ENCODE peak calls at places on chromosomes 2 and 18, in six cellular contexts. Q is IMR-90, E is Peyer's patch, X is spleen, Y is upper lobe of left lung, V is tibial nerve. L is an unnamed sample.

GRCh38 chr2:142323206-142323605 is 192.4 kb upstream of the LRP1B start:
- DNase-seq in V (no peak), Q (no peak), Y (no peak), X (no peak), E (no peak), L (no peak)

GRCh38 chr2:209671280-209671679 is 100.4 kb upstream of the UNC80 start:
- DNase-seq in Y (no peak), Q (no peak), X (no peak), V (no peak), E (no peak), L (no peak)

GRCh38 chr2:215189393-215189792 is 51.0 kb upstream of the ABCA12 start:
- DNase-seq in Y (no peak), E (no peak), V (no peak), Q (no peak), X (no peak), L (peak; percentile 36)

GRCh38 chr2:39356922-39357639 is 80.0 kb downstream of the MAP4K3 start:
- DNase-seq in Q (no peak), Y (no peak), V (no peak), E (no peak), X (no peak), L (no peak)

GRCh38 chr2:55985406-55985805 is 61.8 kb upstream of the EFEMP1 start:
- DNase-seq in Q (no peak), Y (no peak), V (no peak), X (no peak), E (no peak), L (no peak)

GRCh38 chr2:56132138-56132537 is 51.7 kb upstream of the CCDC85A start:
- DNase-seq in V (no peak), X (no peak), Y (no peak), Q (peak; percentile 47), E (no peak), L (no peak)

GRCh38 chr2:46058140-46058539 is 239.1 kb upstream of the EPAS1 start:
- DNase-seq in E (no peak), Y (no peak), Q (no peak), X (no peak), V (no peak), L (no peak)

GRCh38 chr2:73291093-73291460 is 2.3 kb downstream of the EGR4 start:
- DNase-seq in E (peak; percentile 57), V (no peak), Q (peak; percentile 46), Y (peak; percentile 90), X (peak; percentile 85), L (no peak)

GRCh38 chr2:122739732-122740593 is 984.5 kb downstream of the TSN start:
- DNase-seq in Y (no peak), V (no peak), X (no peak), E (no peak), Q (no peak), L (no peak)

GRCh38 chr2:170713280-170714155 is 1.6 kb upstream of the SP5 start:
- DNase-seq in Q (no peak), X (no peak), E (no peak), V (no peak), Y (peak; percentile 87), L (peak; percentile 85)

GRCh38 chr2:120508581-120509041 is 162.7 kb downstream of the INHBB start:
- DNase-seq in Y (no peak), E (no peak), X (peak; percentile 75), Q (no peak), V (no peak), L (no peak)

GRCh38 chr2:207505728-207506127 is 24.0 kb upstream of the CREB1 start:
- DNase-seq in X (no peak), E (no peak), Y (no peak), Q (peak; percentile 80), V (no peak), L (no peak)

GRCh38 chr2:29487967-29488550 is 372.8 kb downstream of the CLIP4 start:
- DNase-seq in X (no peak), E (no peak), V (no peak), Q (peak; percentile 63), Y (no peak), L (no peak)

GRCh38 chr2:223633656-223634055 is 31.5 kb upstream of the SCG2 start:
- DNase-seq in E (no peak), Y (no peak), X (no peak), Q (no peak), V (no peak), L (no peak)

GRCh38 chr2:204900910-204901309 is 355.6 kb downstream of the PARD3B start:
- DNase-seq in E (no peak), V (no peak), Y (no peak), Q (peak; percentile 21), X (no peak), L (no peak)

GRCh38 chr18:8493141-8493540 is 116.1 kb upstream of the RAB12 start:
- DNase-seq in Y (no peak), Q (no peak), X (no peak), E (no peak), V (no peak), L (no peak)

GRCh38 chr2:162926501-162926900 is 87.9 kb upstream of the KCNH7 start:
- DNase-seq in X (no peak), Y (no peak), V (no peak), E (no peak), Q (no peak), L (no peak)

GRCh38 chr2:144390424-144391020 is 129.4 kb downstream of the ZEB2 start:
- DNase-seq in E (no peak), Y (no peak), V (no peak), X (no peak), Q (peak; percentile 57), L (no peak)

GRCh38 chr2:68172990-68173715 is 15.5 kb downstream of the PNO1 start:
- DNase-seq in E (no peak), Q (no peak), V (no peak), X (no peak), Y (no peak), L (no peak)

GRCh38 chr2:118186110-118186857 is 98.0 kb downstream of the INSIG2 start:
- DNase-seq in E (peak; percentile 94), Y (peak; percentile 96), V (peak; percentile 70), Q (peak; percentile 75), X (peak; percentile 95), L (peak; percentile 83)

GRCh38 chr18:70559446-70559845 is 270.6 kb downstream of the SOCS6 start:
- DNase-seq in X (no peak), E (no peak), V (no peak), Q (no peak), Y (no peak), L (no peak)

GRCh38 chr2:131488306-131489205 is 3.6 kb downstream of the MZT2A start:
- DNase-seq in E (no peak), X (no peak), Q (no peak), Y (no peak), V (no peak), L (no peak)

GRCh38 chr2:230849633-230850357 is 14.9 kb upstream of the ITM2C start:
- DNase-seq in X (peak; percentile 91), E (peak; percentile 85), Y (peak; percentile 92), V (peak; percentile 52), Q (no peak), L (no peak)

GRCh38 chr18:51778115-51778514 is 561.9 kb upstream of the DCC start:
- DNase-seq in E (no peak), Q (no peak), X (no peak), Y (no peak), V (no peak), L (no peak)

GRCh38 chr18:5895886-5896740 is 791 bp upstream of the TMEM200C start:
- DNase-seq in V (no peak), E (peak; percentile 50), X (peak; percentile 75), Y (peak; percentile 89), Q (peak; percentile 74), L (peak; percentile 87)

GRCh38 chr2:179263015-179263414 is 1.6 kb downstream of the SESTD1 start:
- DNase-seq in X (no peak), Q (peak; percentile 74), Y (no peak), V (no peak), E (no peak), L (no peak)

GRCh38 chr2:159399716-159400525 is 113.4 kb upstream of the WDSUB1 start:
- DNase-seq in X (no peak), Q (peak; percentile 49), V (no peak), Y (no peak), E (no peak), L (no peak)

GRCh38 chr18:69916412-69916811 is 31.3 kb downstream of the CD226 start:
- DNase-seq in E (no peak), Y (no peak), Q (peak; percentile 26), V (no peak), X (no peak), L (no peak)

GRCh38 chr2:84830095-84830494 is 50.8 kb downstream of the TRABD2A start:
- DNase-seq in Q (no peak), V (no peak), X (peak; percentile 83), E (peak; percentile 60), Y (no peak), L (peak; percentile 28)

GRCh38 chr2:9430316-9431293 is 7.2 kb downstream of the CPSF3 start:
- DNase-seq in Y (no peak), V (no peak), Q (peak; percentile 60), E (no peak), X (no peak), L (no peak)

GRCh38 chr2:71129891-71130324 is at the start of gene MCEE:
- DNase-seq in X (peak; percentile 97), Q (peak; percentile 79), Y (peak; percentile 93), E (peak; percentile 95), V (peak; percentile 84), L (peak; percentile 88)
- TF ChIP-seq POLR2A in X (no peak), Q (peak; percentile 70), Y (peak; percentile 54), E (peak; percentile 62), V (peak; percentile 57), L (no peak)

DNA sequence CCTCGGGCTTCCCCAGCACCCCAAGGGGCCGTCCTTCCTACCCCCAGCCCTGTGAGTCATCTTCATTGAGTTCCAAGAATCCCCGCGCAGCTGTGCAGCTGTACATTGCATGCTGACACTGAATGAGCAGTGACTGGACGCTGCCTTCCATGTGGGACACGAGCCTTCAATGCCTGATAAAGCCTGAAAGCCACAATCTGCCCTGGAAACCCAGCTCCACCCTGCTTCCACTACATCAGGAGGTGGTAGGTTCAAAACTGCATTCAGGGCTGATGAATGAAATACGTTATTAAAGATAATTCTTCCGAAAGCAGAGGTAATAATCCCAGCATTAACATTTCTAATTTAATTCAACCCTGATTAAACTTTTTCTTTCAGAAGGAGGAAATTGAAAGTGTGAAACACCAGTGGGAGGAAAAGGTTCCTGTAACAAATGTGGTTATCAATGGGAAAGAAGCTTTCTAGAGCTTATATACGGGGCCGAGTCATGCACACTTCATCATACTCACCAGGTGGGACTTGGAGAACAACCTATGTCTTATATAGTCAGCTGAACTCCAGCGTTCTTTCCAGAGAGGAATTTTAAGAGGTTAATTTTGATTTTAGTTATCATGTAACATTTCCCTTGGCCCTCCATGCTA is 360.1 kb downstream of the LPIN1 start:
- DNase-seq in V (no peak), X (no peak), Q (peak; percentile 99), Y (no peak), E (peak; percentile 57), L (no peak)
- TF ChIP-seq CTCF in V (no peak), X (no peak), Q (no peak), Y (no peak), E (no peak), L (no peak)

GRCh38 chr2:106193977-106194778 is at the start of gene UXS1:
- DNase-seq in E (peak; percentile 99), X (peak; percentile 99), Y (peak; percentile 100), Q (peak; percentile 96), V (peak; percentile 94), L (peak; percentile 99)
- TF ChIP-seq POLR2A in E (peak; percentile 36), X (peak; percentile 24), Y (peak; percentile 45), Q (peak; percentile 55), V (peak; percentile 75), L (no peak)

DNA sequence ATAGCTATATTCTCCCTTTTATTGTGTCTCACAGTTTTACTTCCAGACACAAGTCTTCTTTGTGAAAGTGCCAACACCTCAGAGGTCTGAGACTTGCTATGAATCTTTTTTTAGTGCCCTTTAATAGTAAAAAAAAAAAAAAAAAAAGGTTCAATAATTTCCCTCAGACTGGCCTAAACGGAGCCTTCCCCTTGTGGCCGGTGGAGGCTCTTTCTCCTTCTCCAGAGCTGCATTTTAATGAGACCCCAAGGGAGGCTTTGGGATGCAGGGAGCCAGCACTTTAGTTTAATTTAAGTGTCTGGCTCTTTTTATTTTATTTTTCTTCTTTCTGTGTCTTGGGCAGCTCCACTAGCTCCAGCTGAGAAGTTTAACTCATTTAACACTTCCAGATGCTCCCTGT is 67.8 kb upstream of the MAPK4 start:
- DNase-seq in E (no peak), X (no peak), Y (no peak), Q (no peak), V (no peak), L (no peak)
- TF ChIP-seq CTCF in E (no peak), X (no peak), Y (no peak), Q (no peak), V (no peak), L (no peak)

L was measured in lower leg skin.